ENCODE peak calls at places on chromosomes 1 and 21, in ten cellular contexts. One of them, this sample, is unnamed.

GRCh38 chr1:87805661-87806376 is 477.1 kb downstream of the LMO4 start:
- DNase-seq in A549: peak
- DNase-seq in left ventricle myocardium inferior: no peak
- DNase-seq in pancreas: no peak
- DNase-seq in neuronal stem cell: no peak
- DNase-seq in fibroblast of lung: peak
- DNase-seq in CD8-positive, alpha-beta memory T cell: no peak
- DNase-seq in prostate gland: no peak
- DNase-seq in HepG2: peak
- DNase-seq in GM23338: no peak
- DNase-seq in this sample: no peak

GRCh38 chr1:74964508-74964907 is 169.7 kb upstream of the LHX8 start:
- DNase-seq in prostate gland: no peak
- DNase-seq in neuronal stem cell: no peak
- DNase-seq in fibroblast of lung: no peak
- DNase-seq in CD8-positive, alpha-beta memory T cell: no peak
- DNase-seq in HepG2: no peak
- DNase-seq in left ventricle myocardium inferior: no peak
- DNase-seq in pancreas: no peak
- DNase-seq in A549: no peak
- DNase-seq in GM23338: no peak
- DNase-seq in this sample: no peak

GRCh38 chr1:86409416-86410021 is 13.4 kb upstream of the ODF2L start:
- DNase-seq in pancreas: no peak
- DNase-seq in A549: no peak
- DNase-seq in prostate gland: no peak
- DNase-seq in HepG2: peak
- DNase-seq in left ventricle myocardium inferior: no peak
- DNase-seq in fibroblast of lung: no peak
- DNase-seq in neuronal stem cell: no peak
- DNase-seq in GM23338: peak
- DNase-seq in CD8-positive, alpha-beta memory T cell: no peak
- DNase-seq in this sample: no peak

GRCh38 chr1:70486676-70487470 is 75.8 kb downstream of the CTH start:
- DNase-seq in CD8-positive, alpha-beta memory T cell: no peak
- DNase-seq in GM23338: no peak
- DNase-seq in A549: no peak
- DNase-seq in left ventricle myocardium inferior: no peak
- DNase-seq in prostate gland: no peak
- DNase-seq in pancreas: peak
- DNase-seq in neuronal stem cell: no peak
- DNase-seq in fibroblast of lung: peak
- DNase-seq in HepG2: no peak
- DNase-seq in this sample: no peak

GRCh38 chr1:201696217-201696761 is 132.7 kb upstream of the IPO9 start:
- DNase-seq in GM23338: no peak
- DNase-seq in HepG2: no peak
- DNase-seq in pancreas: no peak
- DNase-seq in left ventricle myocardium inferior: peak
- DNase-seq in A549: no peak
- DNase-seq in prostate gland: peak
- DNase-seq in CD8-positive, alpha-beta memory T cell: no peak
- DNase-seq in neuronal stem cell: no peak
- DNase-seq in fibroblast of lung: peak
- DNase-seq in this sample: peak

GRCh38 chr1:40708750-40709099 is 17.2 kb downstream of the NFYC start:
- DNase-seq in CD8-positive, alpha-beta memory T cell: no peak
- DNase-seq in HepG2: peak
- DNase-seq in pancreas: no peak
- DNase-seq in neuronal stem cell: no peak
- DNase-seq in GM23338: peak
- DNase-seq in fibroblast of lung: peak
- DNase-seq in prostate gland: no peak
- DNase-seq in A549: peak
- DNase-seq in left ventricle myocardium inferior: no peak
- DNase-seq in this sample: no peak

GRCh38 chr1:37032660-37033354 is 1.5 kb downstream of the GRIK3 start:
- DNase-seq in neuronal stem cell: no peak
- DNase-seq in GM23338: peak
- DNase-seq in pancreas: no peak
- DNase-seq in prostate gland: no peak
- DNase-seq in CD8-positive, alpha-beta memory T cell: no peak
- DNase-seq in A549: no peak
- DNase-seq in left ventricle myocardium inferior: no peak
- DNase-seq in HepG2: no peak
- DNase-seq in fibroblast of lung: no peak
- DNase-seq in this sample: no peak

GRCh38 chr1:15513192-15513591 is 10.8 kb downstream of the CASP9 start:
- DNase-seq in GM23338: no peak
- DNase-seq in prostate gland: no peak
- DNase-seq in HepG2: no peak
- DNase-seq in fibroblast of lung: no peak
- DNase-seq in A549: no peak
- DNase-seq in pancreas: no peak
- DNase-seq in left ventricle myocardium inferior: no peak
- DNase-seq in neuronal stem cell: no peak
- DNase-seq in CD8-positive, alpha-beta memory T cell: no peak
- DNase-seq in this sample: no peak

GRCh38 chr1:181057079-181057478 is 23.3 kb downstream of the MR1 start:
- DNase-seq in neuronal stem cell: no peak
- DNase-seq in A549: no peak
- DNase-seq in HepG2: no peak
- DNase-seq in prostate gland: no peak
- DNase-seq in fibroblast of lung: no peak
- DNase-seq in pancreas: no peak
- DNase-seq in CD8-positive, alpha-beta memory T cell: no peak
- DNase-seq in GM23338: no peak
- DNase-seq in left ventricle myocardium inferior: no peak
- DNase-seq in this sample: no peak

GRCh38 chr1:62905309-62905708 is 121.4 kb downstream of the ATG4C start:
- DNase-seq in pancreas: no peak
- DNase-seq in CD8-positive, alpha-beta memory T cell: no peak
- DNase-seq in left ventricle myocardium inferior: no peak
- DNase-seq in fibroblast of lung: no peak
- DNase-seq in GM23338: no peak
- DNase-seq in prostate gland: no peak
- DNase-seq in HepG2: no peak
- DNase-seq in A549: no peak
- DNase-seq in neuronal stem cell: no peak
- DNase-seq in this sample: no peak

GRCh38 chr1:12142891-12143630 is 23.7 kb upstream of the TNFRSF1B start:
- DNase-seq in fibroblast of lung: no peak
- DNase-seq in GM23338: no peak
- DNase-seq in pancreas: no peak
- DNase-seq in neuronal stem cell: no peak
- DNase-seq in prostate gland: no peak
- DNase-seq in A549: no peak
- DNase-seq in HepG2: no peak
- DNase-seq in left ventricle myocardium inferior: peak
- DNase-seq in CD8-positive, alpha-beta memory T cell: no peak
- DNase-seq in this sample: no peak

GRCh38 chr1:983736-984475 is 2.0 kb upstream of the PERM1 start:
- DNase-seq in HepG2: no peak
- DNase-seq in GM23338: peak
- DNase-seq in pancreas: peak
- DNase-seq in prostate gland: no peak
- DNase-seq in fibroblast of lung: no peak
- DNase-seq in CD8-positive, alpha-beta memory T cell: peak
- DNase-seq in left ventricle myocardium inferior: peak
- DNase-seq in neuronal stem cell: no peak
- DNase-seq in A549: no peak
- DNase-seq in this sample: no peak

GRCh38 chr1:27346991-27347627 is 5.3 kb downstream of the SYTL1 start:
- DNase-seq in neuronal stem cell: no peak
- DNase-seq in prostate gland: no peak
- DNase-seq in GM23338: no peak
- DNase-seq in fibroblast of lung: no peak
- DNase-seq in A549: no peak
- DNase-seq in left ventricle myocardium inferior: no peak
- DNase-seq in CD8-positive, alpha-beta memory T cell: no peak
- DNase-seq in HepG2: no peak
- DNase-seq in pancreas: no peak
- DNase-seq in this sample: no peak

GRCh38 chr1:101953623-101954022 is 43.1 kb downstream of the OLFM3 start:
- DNase-seq in HepG2: no peak
- DNase-seq in A549: no peak
- DNase-seq in left ventricle myocardium inferior: no peak
- DNase-seq in pancreas: no peak
- DNase-seq in GM23338: no peak
- DNase-seq in CD8-positive, alpha-beta memory T cell: no peak
- DNase-seq in prostate gland: no peak
- DNase-seq in fibroblast of lung: no peak
- DNase-seq in neuronal stem cell: no peak
- DNase-seq in this sample: no peak

GRCh38 chr1:101964708-101965107 is 32.0 kb downstream of the OLFM3 start:
- DNase-seq in GM23338: no peak
- DNase-seq in CD8-positive, alpha-beta memory T cell: no peak
- DNase-seq in fibroblast of lung: no peak
- DNase-seq in HepG2: no peak
- DNase-seq in left ventricle myocardium inferior: no peak
- DNase-seq in prostate gland: no peak
- DNase-seq in A549: no peak
- DNase-seq in pancreas: no peak
- DNase-seq in neuronal stem cell: no peak
- DNase-seq in this sample: no peak

GRCh38 chr1:101960164-101960563 is 36.6 kb downstream of the OLFM3 start:
- DNase-seq in HepG2: no peak
- DNase-seq in GM23338: no peak
- DNase-seq in prostate gland: no peak
- DNase-seq in A549: no peak
- DNase-seq in pancreas: no peak
- DNase-seq in neuronal stem cell: no peak
- DNase-seq in CD8-positive, alpha-beta memory T cell: no peak
- DNase-seq in fibroblast of lung: no peak
- DNase-seq in left ventricle myocardium inferior: no peak
- DNase-seq in this sample: no peak

DNA sequence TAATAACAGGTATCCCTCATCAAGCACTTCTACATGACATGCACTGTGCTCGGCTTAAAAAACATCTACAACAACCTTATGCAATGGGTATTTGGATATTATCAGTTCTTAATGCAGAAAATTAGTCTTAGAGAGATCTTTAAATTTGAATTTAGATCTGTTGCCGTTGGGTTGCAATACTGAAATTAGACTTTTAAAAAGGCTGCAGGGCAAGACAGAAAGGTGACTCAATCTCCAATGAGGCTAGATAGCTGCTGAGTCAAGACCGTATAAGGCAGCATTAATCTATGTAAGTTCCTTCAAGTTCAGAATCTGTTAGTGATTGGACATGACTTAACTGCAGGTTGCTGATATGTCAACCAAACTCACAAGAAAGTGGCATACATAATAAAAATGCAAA is 37.3 kb downstream of the OLFM3 start:
- DNase-seq in left ventricle myocardium inferior: no peak
- DNase-seq in HepG2: no peak
- DNase-seq in pancreas: no peak
- DNase-seq in CD8-positive, alpha-beta memory T cell: no peak
- DNase-seq in prostate gland: no peak
- DNase-seq in fibroblast of lung: no peak
- DNase-seq in GM23338: no peak
- DNase-seq in neuronal stem cell: no peak
- DNase-seq in A549: no peak
- DNase-seq in this sample: no peak
- H3K27ac ChIP-seq in left ventricle myocardium inferior: no peak
- H3K27ac ChIP-seq in HepG2: no peak
- H3K27ac ChIP-seq in pancreas: no peak
- H3K27ac ChIP-seq in CD8-positive, alpha-beta memory T cell: no peak
- H3K27ac ChIP-seq in prostate gland: no peak
- H3K27ac ChIP-seq in fibroblast of lung: no peak
- H3K27ac ChIP-seq in GM23338: no peak
- H3K27ac ChIP-seq in neuronal stem cell: no peak
- H3K27ac ChIP-seq in A549: no peak
- H3K27ac ChIP-seq in this sample: no peak

DNA sequence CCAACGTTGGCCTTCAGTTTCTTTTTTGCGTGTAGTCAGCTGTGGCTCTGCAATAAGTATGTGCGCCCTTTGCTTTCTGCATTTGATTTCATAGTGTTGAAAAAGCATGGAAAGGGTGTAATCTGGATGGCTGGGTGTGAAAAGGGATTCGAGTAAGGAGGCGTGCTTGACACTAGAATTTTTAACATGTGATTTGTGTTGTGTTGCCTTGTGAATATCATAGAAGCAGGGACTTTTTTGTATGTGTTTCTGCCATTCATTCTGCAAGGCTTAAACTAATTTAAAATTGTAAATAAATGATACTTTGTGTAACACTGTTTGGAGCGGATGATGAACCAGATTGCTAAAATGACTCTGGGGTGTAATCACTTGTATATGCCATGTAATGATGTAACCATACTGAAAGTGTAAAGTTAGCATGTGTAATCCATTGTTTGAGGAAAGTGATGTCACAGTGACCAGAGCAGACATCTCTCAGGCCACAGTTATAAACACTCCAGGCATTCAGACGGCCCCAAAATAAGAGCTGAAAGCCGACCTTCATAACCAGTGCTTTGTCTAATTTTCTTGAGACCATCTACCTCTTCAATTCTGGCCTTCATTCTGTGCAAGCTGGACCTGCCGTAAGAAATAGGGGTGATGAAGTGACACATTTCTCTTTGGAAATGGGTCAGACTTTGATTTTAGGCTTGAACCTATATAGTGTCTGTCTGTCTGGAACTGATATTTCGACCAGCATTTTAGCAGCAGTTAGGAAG is 616 bp downstream of the SH3BGR start:
- DNase-seq in HepG2: peak
- DNase-seq in CD8-positive, alpha-beta memory T cell: no peak
- DNase-seq in fibroblast of lung: peak
- DNase-seq in pancreas: no peak
- DNase-seq in left ventricle myocardium inferior: no peak
- DNase-seq in neuronal stem cell: no peak
- DNase-seq in GM23338: no peak
- DNase-seq in A549: no peak
- DNase-seq in prostate gland: no peak
- DNase-seq in this sample: peak
- H3K27ac ChIP-seq in HepG2: no peak
- H3K27ac ChIP-seq in CD8-positive, alpha-beta memory T cell: no peak
- H3K27ac ChIP-seq in fibroblast of lung: no peak
- H3K27ac ChIP-seq in pancreas: no peak
- H3K27ac ChIP-seq in left ventricle myocardium inferior: peak
- H3K27ac ChIP-seq in neuronal stem cell: no peak
- H3K27ac ChIP-seq in GM23338: peak
- H3K27ac ChIP-seq in A549: no peak
- H3K27ac ChIP-seq in prostate gland: peak
- H3K27ac ChIP-seq in this sample: peak

GRCh38 chr1:58844176-58844575 is 60.3 kb upstream of the JUN start:
- DNase-seq in neuronal stem cell: no peak
- DNase-seq in pancreas: no peak
- DNase-seq in CD8-positive, alpha-beta memory T cell: no peak
- DNase-seq in A549: no peak
- DNase-seq in left ventricle myocardium inferior: no peak
- DNase-seq in prostate gland: no peak
- DNase-seq in HepG2: no peak
- DNase-seq in GM23338: no peak
- DNase-seq in fibroblast of lung: peak
- DNase-seq in this sample: no peak
- H3K27ac ChIP-seq in neuronal stem cell: no peak
- H3K27ac ChIP-seq in pancreas: no peak
- H3K27ac ChIP-seq in CD8-positive, alpha-beta memory T cell: no peak
- H3K27ac ChIP-seq in A549: peak
- H3K27ac ChIP-seq in left ventricle myocardium inferior: no peak
- H3K27ac ChIP-seq in prostate gland: no peak
- H3K27ac ChIP-seq in HepG2: no peak
- H3K27ac ChIP-seq in GM23338: no peak
- H3K27ac ChIP-seq in fibroblast of lung: no peak
- H3K27ac ChIP-seq in this sample: no peak

GRCh38 chr1:8661185-8662110 is 156.0 kb downstream of the RERE start:
- DNase-seq in neuronal stem cell: no peak
- DNase-seq in A549: no peak
- DNase-seq in HepG2: no peak
- DNase-seq in prostate gland: no peak
- DNase-seq in fibroblast of lung: peak
- DNase-seq in CD8-positive, alpha-beta memory T cell: no peak
- DNase-seq in GM23338: peak
- DNase-seq in left ventricle myocardium inferior: no peak
- DNase-seq in pancreas: peak
- DNase-seq in this sample: no peak
- H3K27ac ChIP-seq in neuronal stem cell: no peak
- H3K27ac ChIP-seq in A549: peak
- H3K27ac ChIP-seq in HepG2: peak
- H3K27ac ChIP-seq in prostate gland: no peak
- H3K27ac ChIP-seq in fibroblast of lung: peak
- H3K27ac ChIP-seq in CD8-positive, alpha-beta memory T cell: no peak
- H3K27ac ChIP-seq in GM23338: peak
- H3K27ac ChIP-seq in left ventricle myocardium inferior: peak
- H3K27ac ChIP-seq in pancreas: no peak
- H3K27ac ChIP-seq in this sample: no peak